ENCODE peak calls at places on chromosomes 13 and 19, in ten cellular contexts. D, O, C, A, G, U, T, N, V and X are unnamed samples. For H3K4me1, the result is how much of the 10 kb centered on the place peaks cover.

GRCh38 chr13:34025746-34026145 is 207.8 kb downstream of the RFC3 start:
- DNase-seq in D (peak), O (no peak), C (peak), A (peak), G (no peak), U (no peak), T (peak), N (no peak), V (no peak), X (peak)

GRCh38 chr19:38649305-38650179 is 2.1 kb downstream of the ACTN4 start:
- DNase-seq in D (peak), O (no peak), C (no peak), A (peak), G (no peak), U (no peak), T (peak), N (no peak), V (no peak), X (peak)

GRCh38 chr19:45156231-45156630 is 4.6 kb downstream of the NKPD1 start:
- DNase-seq in D (no peak), O (no peak), C (peak), A (no peak), G (peak), U (no peak), T (no peak), N (no peak), V (no peak), X (no peak)

GRCh38 chr19:2170219-2170618 is 6.5 kb downstream of the DOT1L start:
- DNase-seq in D (no peak), O (no peak), C (no peak), A (no peak), G (peak), U (no peak), T (no peak), N (no peak), V (no peak), X (no peak)

GRCh38 chr13:72121466-72121865 is 254.5 kb upstream of the DACH1 start:
- DNase-seq in D (no peak), O (no peak), C (no peak), A (no peak), G (no peak), U (peak), T (no peak), N (peak), V (no peak), X (no peak)

GRCh38 chr13:50069255-50069654 is 54.0 kb downstream of the KCNRG start:
- DNase-seq in D (no peak), O (no peak), C (peak), A (peak), G (no peak), U (no peak), T (no peak), N (no peak), V (no peak), X (no peak)

GRCh38 chr13:51324714-51325440 is 14.6 kb upstream of the SERPINE3 start:
- DNase-seq in D (no peak), O (no peak), C (no peak), A (no peak), G (peak), U (no peak), T (no peak), N (no peak), V (no peak), X (no peak)

GRCh38 chr13:44364601-44365000 is 9.0 kb upstream of the SERP2 start:
- DNase-seq in D (peak), O (no peak), C (peak), A (peak), G (no peak), U (peak), T (peak), N (no peak), V (peak), X (peak)

GRCh38 chr19:33110201-33110910 is 21.6 kb upstream of the WDR88 start:
- DNase-seq in D (no peak), O (no peak), C (no peak), A (peak), G (no peak), U (no peak), T (peak), N (no peak), V (no peak), X (peak)

GRCh38 chr13:46317120-46317519 is 69.9 kb downstream of the RUBCNL start:
- DNase-seq in D (no peak), O (no peak), C (peak), A (peak), G (no peak), U (no peak), T (no peak), N (no peak), V (peak), X (no peak)

GRCh38 chr13:96998071-96998470 is 3.8 kb upstream of the OXGR1 start:
- DNase-seq in D (no peak), O (no peak), C (no peak), A (no peak), G (no peak), U (no peak), T (no peak), N (no peak), V (no peak), X (no peak)

GRCh38 chr13:78586706-78587105 is 16.6 kb downstream of the POU4F1 start:
- DNase-seq in D (no peak), O (no peak), C (no peak), A (no peak), G (peak), U (peak), T (no peak), N (no peak), V (peak), X (no peak)

GRCh38 chr19:55069137-55069858 is 6.3 kb upstream of the RDH13 start:
- DNase-seq in D (peak), O (no peak), C (peak), A (peak), G (peak), U (no peak), T (peak), N (no peak), V (peak), X (no peak)

GRCh38 chr19:4369109-4369887 is 25.9 kb downstream of the MPND start:
- DNase-seq in D (no peak), O (peak), C (no peak), A (peak), G (peak), U (no peak), T (peak), N (no peak), V (peak), X (no peak)

GRCh38 chr13:110274687-110275086 is 32.3 kb downstream of the COL4A1 start:
- DNase-seq in D (peak), O (no peak), C (no peak), A (peak), G (no peak), U (no peak), T (no peak), N (no peak), V (peak), X (no peak)

GRCh38 chr13:52447354-52447753 is 3.1 kb downstream of the VPS36 start:
- DNase-seq in D (no peak), O (no peak), C (no peak), A (peak), G (no peak), U (no peak), T (peak), N (no peak), V (no peak), X (no peak)

GRCh38 chr13:99301056-99301838 is 6.0 kb downstream of the GPR183 start:
- DNase-seq in D (no peak), O (no peak), C (no peak), A (no peak), G (no peak), U (no peak), T (no peak), N (no peak), V (no peak), X (no peak)
- H3K4me1 ChIP-seq in D (under half), O (under half), C (under half), A (under half), G (under half), U (under half), T (under half), N (under half), V (under half), X (under half)

GRCh38 chr13:42991892-42992584 is at the start of gene EPSTI1:
- DNase-seq in D (peak), O (peak), C (peak), A (peak), G (peak), U (peak), T (peak), N (no peak), V (peak), X (peak)
- H3K9ac ChIP-seq in D (peak), O (peak), C (peak), A (peak), G (no peak), U (no peak), T (peak), N (no peak), V (peak), X (peak)

GRCh38 chr19:12789904-12790619 is 1.2 kb upstream of the JUNB start:
- DNase-seq in D (peak), O (peak), C (peak), A (peak), G (peak), U (peak), T (peak), N (peak), V (peak), X (peak)

GRCh38 chr19:12792853-12793289 is 1.6 kb downstream of the JUNB start:
- DNase-seq in D (peak), O (no peak), C (no peak), A (peak), G (no peak), U (no peak), T (no peak), N (no peak), V (no peak), X (peak)

GRCh38 chr19:12790628-12791344 is 500 bp upstream of the JUNB start:
- DNase-seq in D (peak), O (no peak), C (peak), A (peak), G (no peak), U (no peak), T (peak), N (no peak), V (no peak), X (no peak)

GRCh38 chr19:12792048-12792852 is 964 bp downstream of the JUNB start:
- DNase-seq in D (peak), O (peak), C (peak), A (peak), G (peak), U (no peak), T (peak), N (no peak), V (peak), X (peak)

GRCh38 chr19:12791345-12792047 is at the start of gene JUNB:
- DNase-seq in D (peak), O (peak), C (peak), A (peak), G (peak), U (no peak), T (peak), N (no peak), V (peak), X (peak)
- H3K4me1 ChIP-seq in D (half or more), O (under half), C (under half), A (under half), G (under half), U (under half), T (under half), N (under half), V (under half), X (under half)

GRCh38 chr13:98868932-98869331 is 108.9 kb downstream of the DOCK9 start:
- DNase-seq in D (no peak), O (no peak), C (no peak), A (no peak), G (no peak), U (no peak), T (no peak), N (no peak), V (no peak), X (no peak)
- H3K9ac ChIP-seq in D (no peak), O (no peak), C (no peak), A (no peak), G (no peak), U (no peak), T (no peak), N (no peak), V (no peak), X (no peak)

GRCh38 chr19:10290876-10291553 is 1.3 kb downstream of the ICAM5 start:
- DNase-seq in D (peak), O (no peak), C (peak), A (peak), G (peak), U (no peak), T (peak), N (no peak), V (peak), X (no peak)
- H3K4me1 ChIP-seq in D (under half), O (under half), C (half or more), A (under half), G (under half), U (under half), T (under half), N (half or more), V (under half), X (under half)

GRCh38 chr19:14003279-14004051 is 2.7 kb downstream of the RFX1 start:
- DNase-seq in D (no peak), O (no peak), C (no peak), A (peak), G (no peak), U (no peak), T (no peak), N (no peak), V (no peak), X (peak)

GRCh38 chr19:14005381-14006084 is 587 bp downstream of the RFX1 start:
- DNase-seq in D (peak), O (peak), C (peak), A (peak), G (peak), U (peak), T (peak), N (peak), V (peak), X (peak)

GRCh38 chr19:14002571-14003278 is 3.4 kb downstream of the RFX1 start:
- DNase-seq in D (no peak), O (peak), C (no peak), A (no peak), G (no peak), U (no peak), T (no peak), N (no peak), V (no peak), X (no peak)

GRCh38 chr19:14006085-14006765 is at the start of gene RFX1:
- DNase-seq in D (peak), O (peak), C (peak), A (peak), G (peak), U (peak), T (peak), N (peak), V (peak), X (peak)

GRCh38 chr19:14004619-14005380 is 1.3 kb downstream of the RFX1 start:
- DNase-seq in D (no peak), O (no peak), C (no peak), A (peak), G (no peak), U (no peak), T (peak), N (no peak), V (no peak), X (peak)
- H3K9ac ChIP-seq in D (peak), O (peak), C (peak), A (peak), G (no peak), U (no peak), T (no peak), N (no peak), V (no peak), X (peak)

GRCh38 chr19:18301718-18302111 is 20.3 kb upstream of the JUND start:
- DNase-seq in D (no peak), O (no peak), C (no peak), A (peak), G (no peak), U (no peak), T (no peak), N (no peak), V (no peak), X (no peak)
- H3K4me1 ChIP-seq in D (under half), O (under half), C (under half), A (under half), G (under half), U (under half), T (under half), N (under half), V (under half), X (under half)

DNA sequence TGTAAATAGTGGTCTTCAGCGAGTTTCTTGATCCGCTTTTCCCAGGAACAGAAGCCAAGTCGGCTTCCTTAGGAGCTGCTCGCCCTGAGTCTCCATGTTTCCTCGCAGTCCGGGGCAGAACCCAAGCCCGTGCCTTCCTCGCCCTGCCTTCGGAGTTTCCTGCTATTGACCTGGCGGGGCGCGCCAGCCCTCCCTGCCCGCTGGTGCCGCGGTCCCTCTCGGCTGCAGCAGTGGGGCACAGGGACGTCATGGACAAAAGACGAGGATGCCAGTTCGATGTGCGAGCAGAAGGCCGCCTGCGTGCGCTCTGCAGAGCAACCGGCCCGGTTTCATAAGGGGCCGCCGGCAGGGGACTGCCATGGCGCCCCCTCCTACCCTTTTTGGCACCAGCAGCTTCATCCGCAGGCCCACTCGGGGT is 156.6 kb downstream of the TM9SF2 start:
- DNase-seq in D (no peak), O (no peak), C (peak), A (peak), G (peak), U (no peak), T (no peak), N (peak), V (peak), X (peak)
- H3K9ac ChIP-seq in D (no peak), O (peak), C (peak), A (peak), G (peak), U (peak), T (no peak), N (peak), V (peak), X (peak)

GRCh38 chr13:113859311-113860050 is 4.4 kb downstream of the GAS6 start:
- DNase-seq in D (no peak), O (peak), C (no peak), A (no peak), G (peak), U (no peak), T (no peak), N (no peak), V (no peak), X (no peak)
- H3K4me1 ChIP-seq in D (under half), O (under half), C (half or more), A (under half), G (under half), U (under half), T (half or more), N (under half), V (under half), X (under half)

GRCh38 chr13:80177327-80177726 is 163.6 kb downstream of the SPRY2 start:
- DNase-seq in D (peak), O (no peak), C (no peak), A (no peak), G (peak), U (no peak), T (peak), N (peak), V (peak), X (no peak)

GRCh38 chr13:80180745-80181144 is 160.2 kb downstream of the SPRY2 start:
- DNase-seq in D (no peak), O (no peak), C (no peak), A (no peak), G (no peak), U (no peak), T (no peak), N (no peak), V (no peak), X (no peak)
- H3K9ac ChIP-seq in D (no peak), O (no peak), C (no peak), A (no peak), G (no peak), U (no peak), T (no peak), N (no peak), V (no peak), X (no peak)